ENCODE peak calls at places on chromosomes 1 and 21, in six cellular contexts. G is H1, Q is H9, L is neuronal stem cell, U is IMR-90, B is mesenchymal stem cell. X is an unnamed sample.
A peak's percentile ranks its signal among the peaks of the same experiment; 100 is the strongest.

GRCh38 chr1:194102607-194103006 is 916.2 kb upstream of the B3GALT2 start:
- DNase-seq in G (no peak), Q (peak; percentile 26), L (no peak), U (peak; percentile 4), B (no peak), X (no peak)

GRCh38 chr1:78038071-78038470 is 7.7 kb upstream of the GIPC2 start:
- DNase-seq in G (no peak), Q (no peak), L (no peak), U (peak; percentile 73), B (peak; percentile 79), X (no peak)

GRCh38 chr1:53470155-53470554 is 11.0 kb downstream of the DMRTB1 start:
- DNase-seq in G (peak; percentile 84), Q (peak; percentile 98), L (peak; percentile 87), U (peak; percentile 58), B (peak; percentile 81), X (peak; percentile 48)

GRCh38 chr1:147080671-147081394 is 91.4 kb downstream of the PRKAB2 start:
- DNase-seq in G (no peak), Q (peak; percentile 72), L (no peak), U (no peak), B (no peak), X (no peak)

GRCh38 chr1:216815239-216815955 is 92.2 kb upstream of the ESRRG start:
- DNase-seq in G (no peak), Q (no peak), L (peak; percentile 33), U (peak; percentile 70), B (peak; percentile 30), X (peak; percentile 22)

GRCh38 chr1:43267291-43267805 is 2.4 kb upstream of the TMEM125 start:
- DNase-seq in G (no peak), Q (peak; percentile 28), L (no peak), U (peak; percentile 84), B (peak; percentile 35), X (peak; percentile 86)

GRCh38 chr1:111847519-111847918 is 91.8 kb downstream of the DDX20 start:
- DNase-seq in G (no peak), Q (no peak), L (no peak), U (no peak), B (no peak), X (no peak)

GRCh38 chr1:54854376-54855020 is 32.5 kb downstream of the DHCR24 start:
- DNase-seq in G (no peak), Q (no peak), L (no peak), U (peak; percentile 36), B (no peak), X (peak; percentile 79)

GRCh38 chr1:225817611-225818061 is 7.7 kb downstream of the EPHX1 start:
- DNase-seq in G (no peak), Q (peak; percentile 63), L (no peak), U (peak; percentile 88), B (peak; percentile 82), X (no peak)

GRCh38 chr1:80365634-80366033 is 1359.1 kb upstream of the ADGRL4 start:
- DNase-seq in G (no peak), Q (no peak), L (no peak), U (no peak), B (no peak), X (no peak)

GRCh38 chr1:209383422-209383821 is 200.1 kb upstream of the CAMK1G start:
- DNase-seq in G (no peak), Q (no peak), L (no peak), U (no peak), B (no peak), X (peak; percentile 43)

GRCh38 chr1:220922951-220923350 is 43.7 kb downstream of the HLX start:
- DNase-seq in G (no peak), Q (no peak), L (peak; percentile 30), U (no peak), B (no peak), X (no peak)

GRCh38 chr1:157197906-157198435 is 59.8 kb upstream of the ETV3 start:
- DNase-seq in G (no peak), Q (no peak), L (no peak), U (no peak), B (no peak), X (peak; percentile 92)

DNA sequence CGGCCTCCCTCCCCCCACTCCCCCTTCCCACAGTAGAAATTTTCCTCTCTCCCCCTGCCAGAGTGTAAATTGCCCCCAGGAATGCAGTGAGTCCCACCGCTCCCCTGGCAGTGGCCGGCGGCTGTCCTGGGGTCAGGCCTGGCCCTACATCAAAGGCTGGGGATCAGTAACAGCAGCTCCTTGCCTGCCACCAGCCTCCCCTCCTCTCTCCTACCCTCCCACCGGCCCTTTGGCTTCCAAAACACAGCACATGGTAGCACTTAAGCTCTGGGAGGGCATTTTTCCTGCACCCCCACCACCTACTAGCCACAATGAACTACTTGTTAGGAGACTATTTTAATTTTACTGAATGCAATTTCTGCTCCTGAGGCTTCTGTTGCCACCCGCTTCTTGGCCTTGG is 9.0 kb upstream of the COL8A2 start:
- DNase-seq in G (no peak), Q (no peak), L (no peak), U (no peak), B (no peak), X (no peak)
- H3K14ac ChIP-seq in G (no peak overlapping the region), Q (no peak overlapping the region), L (no peak overlapping the region), U (no peak overlapping the region), B (no peak overlapping the region), X (no peak overlapping the region)

DNA sequence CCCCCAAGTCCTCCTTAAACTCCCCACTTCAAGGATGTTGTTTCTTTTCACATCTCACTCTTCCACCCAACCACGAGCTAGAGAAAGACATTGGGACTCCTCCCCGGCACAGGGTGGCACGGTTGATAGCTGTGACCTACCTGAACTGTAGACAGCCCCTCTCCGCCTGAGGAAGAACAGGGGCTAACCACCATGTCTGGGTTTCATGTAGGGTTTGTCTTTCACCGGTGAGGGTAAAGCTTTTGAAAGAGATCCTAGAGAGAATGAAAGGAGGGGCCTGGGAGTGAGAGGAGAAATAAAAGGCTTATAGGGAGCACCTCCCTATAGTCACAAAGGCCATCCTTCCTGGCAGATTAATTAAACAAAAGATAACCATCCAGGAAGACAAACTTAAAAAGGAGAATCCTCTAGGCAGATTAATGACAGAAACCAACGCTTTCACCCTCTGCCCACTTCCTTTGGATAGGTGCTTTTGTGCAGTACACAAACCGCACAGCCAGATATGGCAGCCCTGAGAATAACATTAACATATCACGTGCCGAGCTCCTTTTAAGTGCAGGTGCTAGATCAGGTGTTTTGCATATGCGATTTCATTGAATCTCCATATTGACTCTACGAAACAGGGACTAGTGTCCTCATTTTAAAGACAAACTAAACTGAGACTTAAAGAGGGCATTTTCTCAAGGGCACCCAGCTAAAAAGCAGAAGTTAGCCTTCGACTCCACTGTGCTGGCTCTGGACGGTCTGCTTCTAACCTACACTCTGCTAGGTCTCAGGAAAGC is 178.0 kb upstream of the RUNX1 start:
- DNase-seq in G (no peak), Q (no peak), L (no peak), U (no peak), B (no peak), X (no peak)
- H3K9ac ChIP-seq in G (no peak overlapping the region), Q (no peak overlapping the region), L (no peak overlapping the region), U (no peak overlapping the region), B (no peak overlapping the region), X (no peak overlapping the region)

GRCh38 chr1:12411098-12411497 is 181.3 kb downstream of the VPS13D start:
- DNase-seq in G (no peak), Q (no peak), L (no peak), U (no peak), B (no peak), X (no peak)

GRCh38 chr1:12410351-12410750 is 180.5 kb downstream of the VPS13D start:
- DNase-seq in G (no peak), Q (no peak), L (no peak), U (no peak), B (no peak), X (no peak)

GRCh38 chr1:12412439-12412838 is 182.6 kb downstream of the VPS13D start:
- DNase-seq in G (no peak), Q (no peak), L (no peak), U (no peak), B (no peak), X (no peak)

GRCh38 chr1:12409676-12410075 is 179.8 kb downstream of the VPS13D start:
- DNase-seq in G (no peak), Q (no peak), L (no peak), U (no peak), B (no peak), X (no peak)

DNA sequence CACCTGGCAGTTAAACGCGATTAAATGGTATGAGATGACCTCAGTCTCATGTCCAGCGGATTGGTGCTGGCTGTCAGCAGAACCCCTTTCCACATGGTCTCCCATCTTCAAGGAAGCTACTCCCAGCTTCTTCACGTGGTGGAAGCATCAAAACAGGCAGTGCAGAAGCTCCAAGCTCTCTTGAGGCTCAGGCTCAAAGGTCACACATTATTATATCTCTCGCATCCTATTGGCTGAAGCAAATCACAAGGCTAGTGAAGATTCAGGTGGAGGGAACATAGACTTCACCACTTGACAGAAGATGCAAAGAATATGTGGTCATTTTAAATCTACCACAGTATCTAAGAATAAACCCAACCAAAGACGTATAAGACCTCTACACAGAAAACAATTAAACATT is 181.9 kb downstream of the VPS13D start:
- DNase-seq in G (no peak), Q (no peak), L (no peak), U (no peak), B (no peak), X (no peak)
- H3K27me3 ChIP-seq in G (no peaks in the 10 kb centered on the region), Q (no peaks in the 10 kb centered on the region), L (no peaks in the 10 kb centered on the region), U (no peaks in the 10 kb centered on the region), B (no peaks in the 10 kb centered on the region), X (no peaks in the 10 kb centered on the region)

DNA sequence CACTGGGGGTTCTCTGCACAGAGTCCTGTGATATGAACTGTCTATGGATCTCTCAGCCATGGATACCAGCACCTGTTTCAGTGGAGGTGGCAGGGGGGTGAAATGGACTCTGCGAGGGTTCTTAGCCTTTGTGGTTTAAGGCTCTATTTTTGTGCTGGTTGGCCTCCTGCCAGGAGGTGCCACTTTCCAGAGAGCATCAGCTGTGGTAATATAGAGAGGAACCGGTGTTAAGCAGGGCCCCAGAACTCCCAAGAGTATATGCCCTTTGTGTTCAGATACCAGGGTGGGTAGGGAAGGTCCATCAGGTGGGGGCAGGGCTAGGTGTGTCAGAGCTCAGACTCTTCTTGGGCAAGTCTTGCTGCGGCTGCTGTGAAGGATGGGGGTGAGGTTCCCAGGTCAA is 330.0 kb upstream of the PLD5 start:
- DNase-seq in G (no peak), Q (no peak), L (no peak), U (no peak), B (no peak), X (no peak)
- H3K14ac ChIP-seq in G (no peak overlapping the region), Q (no peak overlapping the region), L (no peak overlapping the region), U (no peak overlapping the region), B (no peak overlapping the region), X (no peak overlapping the region)

GRCh38 chr1:168893359-168893791 is 164.4 kb upstream of the DPT start:
- DNase-seq in G (no peak), Q (no peak), L (no peak), U (no peak), B (no peak), X (no peak)
- H3K9ac ChIP-seq in G (no peak overlapping the region), Q (no peak overlapping the region), L (no peak overlapping the region), U (no peak overlapping the region), B (peak overlapping the region; percentile 56), X (no peak overlapping the region)

X was measured in trophoblast cell.